ENCODE peak calls at places on chromosomes 2 and 18, in six cellular contexts. Q is effector memory CD4-positive, alpha-beta T cell; R is CD8-positive, alpha-beta T cell; S is spleen; L is adrenal gland; O is right cardiac atrium. W is an unnamed sample. For H3K4me1, the result is how much of the 10 kb centered on the place peaks cover.

GRCh38 chr2:196041786-196042185 is 26.9 kb downstream of the DNAH7 start:
- DNase-seq in S (no peak), O (no peak), Q (no peak), L (no peak), R (no peak), W (no peak)

GRCh38 chr2:83650897-83651296 is 808.2 kb downstream of the SUCLG1 start:
- DNase-seq in O (no peak), Q (no peak), R (no peak), S (no peak), L (no peak), W (no peak)

GRCh38 chr2:196592331-196592911 is 47.1 kb upstream of the CCDC150 start:
- DNase-seq in S (no peak), O (peak), R (no peak), L (no peak), Q (no peak), W (no peak)

GRCh38 chr2:37869756-37870155 is 55.3 kb upstream of the RMDN2 start:
- DNase-seq in O (no peak), R (no peak), L (no peak), S (no peak), Q (no peak), W (no peak)

GRCh38 chr2:109230980-109231420 is 102.0 kb downstream of the SH3RF3 start:
- DNase-seq in Q (no peak), L (peak), R (no peak), S (no peak), O (no peak), W (no peak)

GRCh38 chr2:197107291-197108269 is 181.1 kb upstream of the PGAP1 start:
- DNase-seq in R (no peak), O (no peak), L (peak), S (no peak), Q (no peak), W (peak)

GRCh38 chr18:59851784-59852399 is 47.9 kb upstream of the PMAIP1 start:
- DNase-seq in S (no peak), Q (no peak), L (no peak), O (no peak), R (no peak), W (no peak)

GRCh38 chr18:57561728-57562423 is 24.6 kb downstream of the FECH start:
- DNase-seq in L (no peak), S (no peak), R (no peak), Q (no peak), O (no peak), W (peak)

GRCh38 chr2:173271825-173272224 is 82.8 kb upstream of the CDCA7 start:
- DNase-seq in Q (no peak), O (no peak), R (no peak), S (no peak), L (no peak), W (peak)

GRCh38 chr18:78641689-78642231 is 337.9 kb upstream of the SALL3 start:
- DNase-seq in S (no peak), L (no peak), Q (no peak), R (no peak), O (no peak), W (no peak)

GRCh38 chr2:224069172-224069571 is 30.1 kb upstream of the SERPINE2 start:
- DNase-seq in L (peak), Q (no peak), R (no peak), O (peak), S (no peak), W (no peak)

GRCh38 chr2:70381821-70382220 is 80.0 kb upstream of the FAM136A start:
- DNase-seq in O (no peak), Q (no peak), S (no peak), L (no peak), R (no peak), W (peak)

GRCh38 chr18:647304-647703 is 10.1 kb upstream of the TYMS start:
- DNase-seq in O (no peak), L (no peak), R (no peak), Q (no peak), S (no peak), W (no peak)

GRCh38 chr2:19900536-19901200 is 1.1 kb downstream of the TTC32 start:
- DNase-seq in L (no peak), Q (no peak), R (no peak), S (no peak), O (no peak), W (peak)

GRCh38 chr18:50013363-50014138 is 181.4 kb downstream of the MYO5B start:
- DNase-seq in Q (no peak), O (no peak), L (no peak), R (no peak), S (no peak), W (no peak)

GRCh38 chr2:215367647-215368492 is 56.0 kb downstream of the ATIC start:
- DNase-seq in S (no peak), R (no peak), L (no peak), O (no peak), Q (no peak), W (no peak)

GRCh38 chr2:135607561-135607960 is 76.3 kb downstream of the R3HDM1 start:
- DNase-seq in S (no peak), O (no peak), Q (no peak), L (no peak), R (no peak), W (no peak)

GRCh38 chr2:218865396-218865795 is 5.8 kb downstream of the WNT6 start:
- DNase-seq in S (peak), R (no peak), L (no peak), Q (no peak), O (no peak), W (no peak)

GRCh38 chr2:50687327-50687726 is 344.6 kb downstream of the NRXN1 start:
- DNase-seq in S (no peak), L (no peak), Q (no peak), O (no peak), R (no peak), W (no peak)

DNA sequence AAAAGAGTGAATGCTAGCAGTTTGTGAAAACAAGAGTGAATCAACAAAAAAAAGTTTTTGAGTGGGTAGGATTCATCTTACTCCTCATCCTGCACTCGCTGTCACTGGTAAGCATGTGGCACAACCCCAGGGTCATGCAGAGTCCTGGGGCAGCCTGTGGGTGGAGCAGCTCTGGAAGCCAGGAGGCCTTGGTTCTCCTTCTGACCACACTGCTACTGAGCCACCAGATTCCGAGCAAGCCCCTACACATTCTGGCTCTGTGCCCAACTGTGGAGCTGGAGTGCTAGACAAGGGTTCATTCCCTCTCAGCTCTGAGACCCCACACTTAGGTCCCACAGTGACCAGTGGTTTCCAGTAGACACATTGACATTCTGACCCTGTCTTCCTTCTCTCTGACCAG is 670.6 kb downstream of the BCL11A start:
- DNase-seq in Q (no peak), L (no peak), R (no peak), O (no peak), S (no peak), W (no peak)
- H3K4me1 ChIP-seq in Q (under half), L (under half), R (under half), O (under half), S (under half), W (under half)

GRCh38 chr2:45128580-45128997 is 119.3 kb upstream of the SIX2 start:
- DNase-seq in L (peak), S (no peak), R (no peak), O (peak), Q (no peak), W (peak)
- H3K27ac ChIP-seq in L (no peak), S (no peak), R (no peak), O (no peak), Q (no peak), W (no peak)

GRCh38 chr18:31407649-31408048 is 31.1 kb downstream of the DSG4 start:
- DNase-seq in R (no peak), O (no peak), Q (no peak), S (no peak), L (no peak), W (no peak)

GRCh38 chr18:31409301-31409700 is 32.7 kb downstream of the DSG4 start:
- DNase-seq in R (no peak), O (no peak), S (no peak), Q (no peak), L (no peak), W (no peak)

GRCh38 chr18:31413137-31413536 is 34.4 kb upstream of the DSG3 start:
- DNase-seq in O (no peak), S (no peak), L (no peak), Q (no peak), R (no peak), W (no peak)

GRCh38 chr18:31410716-31411483 is 34.3 kb downstream of the DSG4 start:
- DNase-seq in L (no peak), R (no peak), Q (no peak), O (peak), S (no peak), W (no peak)
- H3K4me1 ChIP-seq in L (under half), R (under half), Q (under half), O (under half), S (under half), W (under half)

DNA sequence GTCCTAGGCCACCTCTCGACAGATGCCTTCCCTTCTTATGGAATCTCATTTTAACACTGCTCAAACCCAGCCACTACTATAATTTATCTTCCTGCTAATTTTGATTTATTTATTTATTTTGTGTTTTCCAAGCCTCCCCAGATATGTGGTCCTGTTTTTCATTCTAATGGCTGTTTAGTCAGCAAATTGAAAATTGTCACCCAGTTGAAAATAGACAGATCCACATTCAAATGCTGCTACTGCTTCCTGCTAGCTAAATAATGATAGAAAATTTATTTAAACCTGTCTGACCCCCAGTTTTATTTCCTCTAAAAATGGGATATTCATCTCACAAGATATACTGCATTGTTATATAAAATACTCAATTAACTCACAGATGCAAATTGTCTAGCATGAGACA is 389.8 kb downstream of the SOX11 start:
- DNase-seq in R (no peak), Q (no peak), S (no peak), L (no peak), O (no peak), W (no peak)
- H3K27ac ChIP-seq in R (no peak), Q (no peak), S (no peak), L (no peak), O (no peak), W (no peak)

GRCh38 chr18:76384114-76384790 is 110.8 kb downstream of the ZNF516 start:
- DNase-seq in S (no peak), Q (no peak), O (no peak), L (no peak), R (no peak), W (no peak)
- H3K4me1 ChIP-seq in S (under half), Q (under half), O (under half), L (under half), R (under half), W (under half)

GRCh38 chr2:26011609-26011989 is 22.3 kb upstream of the RAB10 start:
- DNase-seq in R (no peak), O (no peak), S (no peak), L (no peak), Q (no peak), W (no peak)

GRCh38 chr2:26009567-26009963 is 24.3 kb upstream of the RAB10 start:
- DNase-seq in O (no peak), R (no peak), L (no peak), S (no peak), Q (no peak), W (no peak)

GRCh38 chr2:26010943-26011342 is 22.9 kb upstream of the RAB10 start:
- DNase-seq in R (no peak), S (no peak), O (no peak), Q (no peak), L (no peak), W (no peak)

GRCh38 chr2:26008095-26008494 is 25.8 kb upstream of the RAB10 start:
- DNase-seq in R (no peak), Q (no peak), O (no peak), L (no peak), S (no peak), W (no peak)

DNA sequence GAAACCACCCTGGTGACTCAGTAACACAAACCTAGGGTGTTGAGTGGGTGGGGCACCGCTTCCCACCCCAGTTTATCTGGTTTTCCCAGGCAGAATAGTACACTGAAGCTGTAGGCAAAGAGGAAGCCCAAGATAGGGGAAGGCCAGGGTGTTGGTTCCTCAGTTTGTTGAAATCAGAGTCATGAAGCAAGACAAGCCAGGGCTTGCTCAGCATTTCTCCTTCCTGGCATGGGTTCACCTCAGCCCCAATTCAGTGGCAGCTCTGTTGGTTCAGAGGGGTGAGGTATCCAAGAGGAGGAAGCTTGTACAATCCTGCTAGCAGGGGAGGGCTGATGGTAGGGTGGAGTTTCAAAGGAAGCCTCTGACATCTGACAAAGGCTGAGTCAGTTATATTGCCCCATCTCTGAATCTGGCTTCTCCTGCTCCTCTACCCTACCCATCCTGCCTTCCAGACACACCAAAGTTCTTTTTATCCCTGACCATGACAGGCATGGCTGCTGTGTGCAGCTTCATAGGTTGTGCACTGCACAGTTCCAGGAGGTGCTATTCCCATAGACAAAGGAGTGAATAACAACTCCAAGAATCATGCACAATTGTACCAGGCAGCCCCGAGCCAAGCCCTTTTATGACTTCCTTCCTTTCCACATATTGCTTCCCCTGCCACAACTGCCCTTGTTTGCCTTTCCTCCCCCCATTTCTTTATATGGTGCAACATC is 24.9 kb upstream of the RAB10 start:
- DNase-seq in L (peak), R (no peak), O (peak), Q (no peak), S (peak), W (peak)
- H3K27ac ChIP-seq in L (no peak), R (no peak), O (no peak), Q (no peak), S (peak), W (peak)

GRCh38 chr2:101109451-101110140 is 41.6 kb downstream of the TBC1D8 start:
- DNase-seq in Q (no peak), S (no peak), O (peak), L (no peak), R (no peak), W (no peak)
- H3K4me1 ChIP-seq in Q (under half), S (under half), O (under half), L (under half), R (under half), W (under half)

DNA sequence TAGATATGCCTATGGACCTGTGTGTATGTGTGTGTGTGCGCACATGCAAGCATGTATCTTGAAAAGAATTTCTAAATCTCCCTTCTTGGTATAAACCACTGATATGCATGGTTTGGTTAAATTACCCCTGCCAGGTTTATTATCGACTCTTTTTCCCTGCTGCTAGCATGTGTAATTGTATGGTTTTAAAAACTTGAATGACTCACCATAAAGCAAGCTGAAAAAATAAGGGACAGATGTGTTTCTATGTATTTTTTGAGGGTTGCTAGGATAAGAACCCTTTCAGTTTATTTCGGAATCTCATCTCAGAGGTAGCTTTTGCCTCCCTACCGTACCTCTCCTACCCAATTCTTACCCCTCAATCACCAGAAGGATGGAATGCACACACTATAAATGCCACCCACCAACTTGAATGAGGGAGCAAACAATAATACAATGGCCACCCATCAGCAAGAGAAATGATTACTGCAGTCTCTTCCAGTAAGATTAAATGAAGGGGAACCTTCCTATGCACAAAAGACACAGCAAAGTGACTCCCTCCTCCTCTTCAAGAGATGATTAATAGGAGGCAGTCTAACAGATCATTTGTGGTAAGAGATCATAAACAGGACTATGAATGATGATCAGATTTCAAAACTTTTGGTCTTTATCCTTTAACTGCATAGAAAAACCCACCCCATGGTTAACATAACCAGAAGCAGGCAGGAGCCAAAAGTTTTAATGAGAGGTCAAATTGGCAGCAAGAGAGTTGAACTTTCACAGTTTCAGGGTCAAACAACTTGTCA is 357.2 kb downstream of the SATB2 start:
- DNase-seq in R (no peak), O (no peak), L (no peak), Q (no peak), S (no peak), W (no peak)
- H3K27ac ChIP-seq in R (no peak), O (no peak), L (no peak), Q (no peak), S (no peak), W (no peak)

W was measured in PC-9.